ENCODE peak calls at places on chromosomes 1 and 21, in eight cellular contexts. One of them, this sample, is unnamed.

GRCh38 chr1:201181726-201182125 is 8.9 kb upstream of the IGFN1 start:
- DNase-seq in activated T-helper 1 cell treated with anti-CD3 and anti-CD28 coated beads, Interleukin-12 subunit alpha, Interleukin-12 subunit beta, Interleukin-2, Interleukin-4 antibody, amounts not matched to agents 30 ng/mL and 10 ng/mL and 1 ng/mL, durations not matched to agents 14 hours and 24 hours and 36 hours: no peak
- DNase-seq in stimulated activated CD4-positive, alpha-beta T cell treated with anti-CD3 and anti-CD28 coated beads, Interleukin-4, amount 100 ng/mL, for 1 hour: no peak
- DNase-seq in globus pallidus: no peak
- DNase-seq in CD4-positive, CD25-positive, alpha-beta regulatory T cell: no peak
- DNase-seq in stimulated activated CD8-positive, alpha-beta memory T cell treated with anti-CD3 and anti-CD28 coated beads, Interleukin-7, amount 100 ng/mL, for 1 hour: no peak
- DNase-seq in glutamatergic neuron: no peak
- DNase-seq in GM23338: no peak
- DNase-seq in this sample: no peak

GRCh38 chr1:229060140-229060539 is 210.8 kb upstream of the RAB4A start:
- DNase-seq in activated T-helper 1 cell treated with anti-CD3 and anti-CD28 coated beads, Interleukin-12 subunit alpha, Interleukin-12 subunit beta, Interleukin-2, Interleukin-4 antibody, amounts not matched to agents 30 ng/mL and 10 ng/mL and 1 ng/mL, durations not matched to agents 14 hours and 24 hours and 36 hours: no peak
- DNase-seq in stimulated activated CD4-positive, alpha-beta T cell treated with anti-CD3 and anti-CD28 coated beads, Interleukin-4, amount 100 ng/mL, for 1 hour: no peak
- DNase-seq in globus pallidus: no peak
- DNase-seq in CD4-positive, CD25-positive, alpha-beta regulatory T cell: peak; percentile 60
- DNase-seq in stimulated activated CD8-positive, alpha-beta memory T cell treated with anti-CD3 and anti-CD28 coated beads, Interleukin-7, amount 100 ng/mL, for 1 hour: no peak
- DNase-seq in glutamatergic neuron: no peak
- DNase-seq in GM23338: no peak
- DNase-seq in this sample: no peak

GRCh38 chr21:34995979-34996303 is 53.2 kb downstream of the RUNX1 start:
- DNase-seq in activated T-helper 1 cell treated with anti-CD3 and anti-CD28 coated beads, Interleukin-12 subunit alpha, Interleukin-12 subunit beta, Interleukin-2, Interleukin-4 antibody, amounts not matched to agents 30 ng/mL and 10 ng/mL and 1 ng/mL, durations not matched to agents 14 hours and 24 hours and 36 hours: no peak
- DNase-seq in stimulated activated CD4-positive, alpha-beta T cell treated with anti-CD3 and anti-CD28 coated beads, Interleukin-4, amount 100 ng/mL, for 1 hour: no peak
- DNase-seq in globus pallidus: no peak
- DNase-seq in CD4-positive, CD25-positive, alpha-beta regulatory T cell: no peak
- DNase-seq in stimulated activated CD8-positive, alpha-beta memory T cell treated with anti-CD3 and anti-CD28 coated beads, Interleukin-7, amount 100 ng/mL, for 1 hour: no peak
- DNase-seq in glutamatergic neuron: no peak
- DNase-seq in GM23338: no peak
- DNase-seq in this sample: no peak

GRCh38 chr1:41239988-41240610 is 2.0 kb downstream of the SCMH1 start:
- DNase-seq in activated T-helper 1 cell treated with anti-CD3 and anti-CD28 coated beads, Interleukin-12 subunit alpha, Interleukin-12 subunit beta, Interleukin-2, Interleukin-4 antibody, amounts not matched to agents 30 ng/mL and 10 ng/mL and 1 ng/mL, durations not matched to agents 14 hours and 24 hours and 36 hours: no peak
- DNase-seq in stimulated activated CD4-positive, alpha-beta T cell treated with anti-CD3 and anti-CD28 coated beads, Interleukin-4, amount 100 ng/mL, for 1 hour: no peak
- DNase-seq in globus pallidus: peak; percentile 1
- DNase-seq in CD4-positive, CD25-positive, alpha-beta regulatory T cell: peak; percentile 69
- DNase-seq in stimulated activated CD8-positive, alpha-beta memory T cell treated with anti-CD3 and anti-CD28 coated beads, Interleukin-7, amount 100 ng/mL, for 1 hour: no peak
- DNase-seq in glutamatergic neuron: no peak
- DNase-seq in GM23338: no peak
- DNase-seq in this sample: no peak

GRCh38 chr1:23010734-23011449 is 4.8 kb downstream of the TEX46 start:
- DNase-seq in activated T-helper 1 cell treated with anti-CD3 and anti-CD28 coated beads, Interleukin-12 subunit alpha, Interleukin-12 subunit beta, Interleukin-2, Interleukin-4 antibody, amounts not matched to agents 30 ng/mL and 10 ng/mL and 1 ng/mL, durations not matched to agents 14 hours and 24 hours and 36 hours: no peak
- DNase-seq in stimulated activated CD4-positive, alpha-beta T cell treated with anti-CD3 and anti-CD28 coated beads, Interleukin-4, amount 100 ng/mL, for 1 hour: no peak
- DNase-seq in globus pallidus: no peak
- DNase-seq in CD4-positive, CD25-positive, alpha-beta regulatory T cell: no peak
- DNase-seq in stimulated activated CD8-positive, alpha-beta memory T cell treated with anti-CD3 and anti-CD28 coated beads, Interleukin-7, amount 100 ng/mL, for 1 hour: no peak
- DNase-seq in glutamatergic neuron: no peak
- DNase-seq in GM23338: no peak
- DNase-seq in this sample: no peak

GRCh38 chr21:41926807-41927171 is 27.0 kb downstream of the C2CD2 start:
- DNase-seq in activated T-helper 1 cell treated with anti-CD3 and anti-CD28 coated beads, Interleukin-12 subunit alpha, Interleukin-12 subunit beta, Interleukin-2, Interleukin-4 antibody, amounts not matched to agents 30 ng/mL and 10 ng/mL and 1 ng/mL, durations not matched to agents 14 hours and 24 hours and 36 hours: no peak
- DNase-seq in stimulated activated CD4-positive, alpha-beta T cell treated with anti-CD3 and anti-CD28 coated beads, Interleukin-4, amount 100 ng/mL, for 1 hour: no peak
- DNase-seq in globus pallidus: no peak
- DNase-seq in CD4-positive, CD25-positive, alpha-beta regulatory T cell: no peak
- DNase-seq in stimulated activated CD8-positive, alpha-beta memory T cell treated with anti-CD3 and anti-CD28 coated beads, Interleukin-7, amount 100 ng/mL, for 1 hour: no peak
- DNase-seq in glutamatergic neuron: no peak
- DNase-seq in GM23338: no peak
- DNase-seq in this sample: no peak

GRCh38 chr1:24952413-24952841 is 22.4 kb upstream of the RUNX3 start:
- DNase-seq in activated T-helper 1 cell treated with anti-CD3 and anti-CD28 coated beads, Interleukin-12 subunit alpha, Interleukin-12 subunit beta, Interleukin-2, Interleukin-4 antibody, amounts not matched to agents 30 ng/mL and 10 ng/mL and 1 ng/mL, durations not matched to agents 14 hours and 24 hours and 36 hours: no peak
- DNase-seq in stimulated activated CD4-positive, alpha-beta T cell treated with anti-CD3 and anti-CD28 coated beads, Interleukin-4, amount 100 ng/mL, for 1 hour: no peak
- DNase-seq in globus pallidus: no peak
- DNase-seq in CD4-positive, CD25-positive, alpha-beta regulatory T cell: peak; percentile 63
- DNase-seq in stimulated activated CD8-positive, alpha-beta memory T cell treated with anti-CD3 and anti-CD28 coated beads, Interleukin-7, amount 100 ng/mL, for 1 hour: no peak
- DNase-seq in glutamatergic neuron: no peak
- DNase-seq in GM23338: no peak
- DNase-seq in this sample: no peak

GRCh38 chr1:9321480-9321849 is 28.8 kb downstream of the SPSB1 start:
- DNase-seq in activated T-helper 1 cell treated with anti-CD3 and anti-CD28 coated beads, Interleukin-12 subunit alpha, Interleukin-12 subunit beta, Interleukin-2, Interleukin-4 antibody, amounts not matched to agents 30 ng/mL and 10 ng/mL and 1 ng/mL, durations not matched to agents 14 hours and 24 hours and 36 hours: no peak
- DNase-seq in stimulated activated CD4-positive, alpha-beta T cell treated with anti-CD3 and anti-CD28 coated beads, Interleukin-4, amount 100 ng/mL, for 1 hour: no peak
- DNase-seq in globus pallidus: no peak
- DNase-seq in CD4-positive, CD25-positive, alpha-beta regulatory T cell: no peak
- DNase-seq in stimulated activated CD8-positive, alpha-beta memory T cell treated with anti-CD3 and anti-CD28 coated beads, Interleukin-7, amount 100 ng/mL, for 1 hour: no peak
- DNase-seq in glutamatergic neuron: no peak
- DNase-seq in GM23338: no peak
- DNase-seq in this sample: no peak

GRCh38 chr1:23673086-23673813 is 18.4 kb upstream of the RPL11 start:
- DNase-seq in activated T-helper 1 cell treated with anti-CD3 and anti-CD28 coated beads, Interleukin-12 subunit alpha, Interleukin-12 subunit beta, Interleukin-2, Interleukin-4 antibody, amounts not matched to agents 30 ng/mL and 10 ng/mL and 1 ng/mL, durations not matched to agents 14 hours and 24 hours and 36 hours: no peak
- DNase-seq in stimulated activated CD4-positive, alpha-beta T cell treated with anti-CD3 and anti-CD28 coated beads, Interleukin-4, amount 100 ng/mL, for 1 hour: peak; percentile 13
- DNase-seq in globus pallidus: no peak
- DNase-seq in CD4-positive, CD25-positive, alpha-beta regulatory T cell: no peak
- DNase-seq in stimulated activated CD8-positive, alpha-beta memory T cell treated with anti-CD3 and anti-CD28 coated beads, Interleukin-7, amount 100 ng/mL, for 1 hour: no peak
- DNase-seq in glutamatergic neuron: no peak
- DNase-seq in GM23338: peak; percentile 85
- DNase-seq in this sample: no peak

GRCh38 chr1:12202190-12202497 is 27.7 kb upstream of the VPS13D start:
- DNase-seq in activated T-helper 1 cell treated with anti-CD3 and anti-CD28 coated beads, Interleukin-12 subunit alpha, Interleukin-12 subunit beta, Interleukin-2, Interleukin-4 antibody, amounts not matched to agents 30 ng/mL and 10 ng/mL and 1 ng/mL, durations not matched to agents 14 hours and 24 hours and 36 hours: no peak
- DNase-seq in stimulated activated CD4-positive, alpha-beta T cell treated with anti-CD3 and anti-CD28 coated beads, Interleukin-4, amount 100 ng/mL, for 1 hour: no peak
- DNase-seq in globus pallidus: no peak
- DNase-seq in CD4-positive, CD25-positive, alpha-beta regulatory T cell: no peak
- DNase-seq in stimulated activated CD8-positive, alpha-beta memory T cell treated with anti-CD3 and anti-CD28 coated beads, Interleukin-7, amount 100 ng/mL, for 1 hour: no peak
- DNase-seq in glutamatergic neuron: no peak
- DNase-seq in GM23338: peak; percentile 24
- DNase-seq in this sample: no peak

This sample was measured in NCI-H524.